ENCODE peak calls at places on chromosomes 12 and 14, in nine cellular contexts. T, W, C, P, D, U, R, K and O are unnamed samples.

GRCh38 chr12:20716037-20716436 is 20.9 kb downstream of the SLCO1C1 start:
- DNase-seq in K (no peak), D (no peak), U (no peak), T (peak; percentile 80), R (peak; percentile 40), W (no peak), C (peak; percentile 80), P (peak; percentile 18), O (no peak)

GRCh38 chr12:110537605-110538409 is 35.7 kb downstream of the RAD9B start:
- DNase-seq in P (peak; percentile 44), W (no peak), U (no peak), C (no peak), K (peak; percentile 58), T (no peak), D (peak; percentile 59), R (no peak), O (peak; percentile 83)

GRCh38 chr12:132772551-132772950 is 10.9 kb upstream of the ANKLE2 start:
- DNase-seq in T (no peak), W (no peak), U (no peak), C (no peak), K (peak; percentile 34), D (no peak), R (no peak), P (no peak), O (no peak)

GRCh38 chr14:100103261-100104005 is 38.2 kb downstream of the EVL start:
- DNase-seq in W (no peak), T (no peak), P (no peak), U (peak; percentile 13), C (no peak), D (no peak), K (no peak), R (no peak), O (no peak)

GRCh38 chr12:88801227-88802225 is 221.3 kb upstream of the KITLG start:
- DNase-seq in C (no peak), W (no peak), K (no peak), U (no peak), T (no peak), R (no peak), P (no peak), D (no peak), O (no peak)

GRCh38 chr14:105497671-105498429 is 6.8 kb downstream of the TEDC1 start:
- DNase-seq in D (no peak), K (no peak), W (peak; percentile 6), T (no peak), U (no peak), C (no peak), R (no peak), P (no peak), O (peak; percentile 88)

GRCh38 chr14:71833476-71833875 is 98.8 kb upstream of the RGS6 start:
- DNase-seq in D (no peak), C (no peak), K (no peak), W (no peak), R (no peak), P (peak; percentile 7), T (no peak), U (no peak), O (no peak)

GRCh38 chr12:88505696-88506095 is 74.6 kb downstream of the KITLG start:
- DNase-seq in T (no peak), P (no peak), R (no peak), D (no peak), K (no peak), W (no peak), U (peak; percentile 17), C (no peak), O (no peak)

GRCh38 chr14:99946652-99947489 is 118.4 kb upstream of the EVL start:
- DNase-seq in T (peak; percentile 77), P (peak; percentile 71), D (no peak), K (peak; percentile 55), R (peak; percentile 81), U (no peak), C (no peak), W (peak; percentile 69), O (no peak)

GRCh38 chr14:89911018-89911919 is 43.3 kb downstream of the EFCAB11 start:
- DNase-seq in C (no peak), R (no peak), P (peak; percentile 67), W (no peak), T (peak; percentile 57), U (peak; percentile 75), D (no peak), K (peak; percentile 36), O (peak; percentile 67)

GRCh38 chr12:6026998-6027397 is 81.9 kb upstream of the ANO2 start:
- DNase-seq in D (no peak), R (no peak), P (no peak), U (no peak), W (no peak), K (no peak), C (no peak), T (no peak), O (no peak)

GRCh38 chr14:24362241-24362960 is 5.6 kb upstream of the NFATC4 start:
- DNase-seq in C (no peak), U (peak; percentile 42), R (no peak), W (no peak), P (no peak), T (no peak), K (no peak), D (no peak), O (no peak)

GRCh38 chr12:31867292-31867691 is 91.9 kb upstream of the RESF1 start:
- DNase-seq in D (no peak), T (no peak), C (no peak), P (no peak), R (no peak), K (no peak), U (no peak), W (no peak), O (no peak)

GRCh38 chr12:106248177-106248848 is 493 bp upstream of the CKAP4 start:
- DNase-seq in U (peak; percentile 81), T (peak; percentile 59), P (peak; percentile 61), R (peak; percentile 76), K (peak; percentile 62), D (peak; percentile 75), W (peak; percentile 27), C (peak; percentile 30), O (peak; percentile 84)

GRCh38 chr14:103872492-103873113 is 25.2 kb upstream of the PPP1R13B start:
- DNase-seq in W (peak; percentile 27), U (no peak), D (no peak), K (no peak), R (no peak), T (peak; percentile 54), P (no peak), C (no peak), O (no peak)

GRCh38 chr12:124964836-124965462 is 24.0 kb downstream of the DHX37 start:
- DNase-seq in T (no peak), P (no peak), W (no peak), U (no peak), K (no peak), R (no peak), C (no peak), D (no peak), O (no peak)

GRCh38 chr12:110965574-110965973 is 45.2 kb upstream of the MYL2 start:
- DNase-seq in W (no peak), D (no peak), U (no peak), T (peak; percentile 31), K (no peak), P (no peak), C (no peak), R (no peak), O (no peak)

GRCh38 chr14:85528882-85529585 is 910 bp upstream of the FLRT2 start:
- DNase-seq in C (no peak), K (no peak), U (peak; percentile 72), P (no peak), T (peak; percentile 25), W (no peak), R (no peak), D (no peak), O (no peak)

GRCh38 chr14:95485222-95485819 is 31.1 kb downstream of the SYNE3 start:
- DNase-seq in R (no peak), U (no peak), W (no peak), T (peak; percentile 53), D (no peak), C (no peak), P (no peak), K (no peak), O (no peak)

GRCh38 chr12:17528394-17528793 is 561.6 kb downstream of the RERGL start:
- DNase-seq in W (no peak), R (no peak), P (no peak), K (no peak), T (peak; percentile 51), D (no peak), U (no peak), C (no peak), O (no peak)

GRCh38 chr12:92147491-92147890 is 1.8 kb upstream of the BTG1 start:
- DNase-seq in U (no peak), R (no peak), D (no peak), K (no peak), W (no peak), P (no peak), T (no peak), C (no peak), O (no peak)

GRCh38 chr12:71797506-71797905 is 42.1 kb upstream of the TBC1D15 start:
- DNase-seq in C (no peak), R (no peak), W (no peak), U (no peak), K (no peak), D (no peak), P (no peak), T (no peak), O (no peak)

GRCh38 chr12:113416091-113416754 is 6.0 kb upstream of the SDSL start:
- DNase-seq in P (no peak), D (no peak), R (no peak), T (no peak), U (no peak), C (no peak), K (no peak), W (no peak), O (no peak)

GRCh38 chr12:132230381-132230780 is 86.1 kb downstream of the NOC4L start:
- DNase-seq in W (no peak), R (no peak), C (no peak), D (no peak), P (no peak), T (no peak), U (no peak), K (no peak), O (no peak)

GRCh38 chr12:100555722-100556121 is 17.8 kb upstream of the GAS2L3 start:
- DNase-seq in K (no peak), T (no peak), P (peak; percentile 44), W (no peak), U (peak; percentile 12), R (peak; percentile 64), D (no peak), C (no peak), O (no peak)

GRCh38 chr14:53391156-53391555 is 238.0 kb upstream of the DDHD1 start:
- DNase-seq in U (peak; percentile 72), C (no peak), R (no peak), T (no peak), W (no peak), K (no peak), P (no peak), D (no peak), O (no peak)

GRCh38 chr12:13229504-13229903 is 33.0 kb downstream of the EMP1 start:
- DNase-seq in D (no peak), T (peak; percentile 15), R (no peak), P (no peak), K (no peak), W (no peak), U (no peak), C (no peak), O (no peak)

GRCh38 chr12:113630625-113631024 is 159.0 kb upstream of the LHX5 start:
- DNase-seq in C (no peak), U (no peak), T (no peak), P (no peak), D (no peak), K (no peak), W (no peak), R (no peak), O (no peak)

GRCh38 chr14:98926151-98926550 is 345.8 kb downstream of the BCL11B start:
- DNase-seq in W (peak; percentile 49), U (no peak), T (no peak), R (no peak), P (peak; percentile 66), C (no peak), D (no peak), K (no peak), O (no peak)

GRCh38 chr12:118190266-118190665 is 54.3 kb downstream of the PEBP1 start:
- DNase-seq in P (no peak), T (peak; percentile 10), U (peak; percentile 30), D (no peak), C (peak; percentile 62), R (no peak), K (no peak), W (no peak), O (no peak)

GRCh38 chr12:68521321-68521839 is 89.3 kb upstream of the RAP1B start:
- DNase-seq in W (no peak), D (no peak), C (no peak), U (peak; percentile 83), P (no peak), K (no peak), R (no peak), T (no peak), O (no peak)